ENCODE peak calls at places on chromosomes 11 and 22, in six cellular contexts. One of them, this sample, is unnamed.

GRCh38 chr11:69464621-69464960 is 16.9 kb upstream of the LINC01488 start:
- DNase-seq in HepG2: no peak
- DNase-seq in endothelial cell of umbilical vein: no peak
- DNase-seq in GM12878: no peak
- DNase-seq in K562: no peak
- DNase-seq in A549: no peak
- DNase-seq in this sample: no peak

GRCh38 chr11:33842236-33842915 is 49.5 kb downstream of the LMO2 start:
- DNase-seq in A549: no peak
- DNase-seq in K562: no peak
- DNase-seq in GM12878: no peak
- DNase-seq in endothelial cell of umbilical vein: no peak
- DNase-seq in HepG2: no peak
- DNase-seq in this sample: no peak

GRCh38 chr11:88231894-88232482 is 56.7 kb upstream of the RAB38 start:
- DNase-seq in endothelial cell of umbilical vein: peak; percentile 59
- DNase-seq in HepG2: peak; percentile 13
- DNase-seq in K562: no peak
- DNase-seq in GM12878: no peak
- DNase-seq in A549: peak; percentile 7
- DNase-seq in this sample: peak; percentile 41

GRCh38 chr11:12130180-12130980 is 20.0 kb downstream of the MICAL2 start:
- DNase-seq in HepG2: no peak
- DNase-seq in K562: no peak
- DNase-seq in A549: no peak
- DNase-seq in GM12878: no peak
- DNase-seq in endothelial cell of umbilical vein: no peak
- DNase-seq in this sample: no peak

GRCh38 chr11:121645596-121645995 is 192.8 kb upstream of the SORL1-AS1 start:
- DNase-seq in A549: no peak
- DNase-seq in HepG2: no peak
- DNase-seq in endothelial cell of umbilical vein: no peak
- DNase-seq in GM12878: no peak
- DNase-seq in K562: no peak
- DNase-seq in this sample: no peak

GRCh38 chr11:124081496-124081895 is 33.8 kb upstream of the VWA5A start:
- DNase-seq in GM12878: no peak
- DNase-seq in HepG2: no peak
- DNase-seq in endothelial cell of umbilical vein: no peak
- DNase-seq in K562: no peak
- DNase-seq in A549: no peak
- DNase-seq in this sample: no peak

GRCh38 chr11:19164230-19164855 is 37.4 kb downstream of the CSRP3 start:
- DNase-seq in A549: no peak
- DNase-seq in HepG2: no peak
- DNase-seq in endothelial cell of umbilical vein: no peak
- DNase-seq in GM12878: no peak
- DNase-seq in K562: no peak
- DNase-seq in this sample: no peak

GRCh38 chr11:132983289-132983688 is 549.0 kb downstream of the OPCML start:
- DNase-seq in GM12878: no peak
- DNase-seq in A549: no peak
- DNase-seq in K562: no peak
- DNase-seq in HepG2: no peak
- DNase-seq in endothelial cell of umbilical vein: no peak
- DNase-seq in this sample: no peak

GRCh38 chr11:6546735-6547134 is 49.7 kb downstream of the DNHD1 start:
- DNase-seq in endothelial cell of umbilical vein: no peak
- DNase-seq in A549: no peak
- DNase-seq in GM12878: no peak
- DNase-seq in HepG2: no peak
- DNase-seq in K562: no peak
- DNase-seq in this sample: no peak
- H3K4me3 ChIP-seq in endothelial cell of umbilical vein: no peak overlapping the region
- H3K4me3 ChIP-seq in A549: no peak overlapping the region
- H3K4me3 ChIP-seq in GM12878: no peak overlapping the region
- H3K4me3 ChIP-seq in HepG2: no peak overlapping the region
- H3K4me3 ChIP-seq in K562: no peak overlapping the region
- H3K4me3 ChIP-seq in this sample: no peak overlapping the region

GRCh38 chr22:49900441-49901230 is 17.6 kb downstream of the ALG12 start:
- DNase-seq in GM12878: no peak
- DNase-seq in HepG2: no peak
- DNase-seq in endothelial cell of umbilical vein: no peak
- DNase-seq in A549: no peak
- DNase-seq in K562: no peak
- DNase-seq in this sample: no peak
- TF ChIP-seq MYC in GM12878: no peak
- TF ChIP-seq MYC in HepG2: no peak
- TF ChIP-seq MYC in endothelial cell of umbilical vein: no peak
- TF ChIP-seq MYC in A549: no peak
- TF ChIP-seq MYC in K562: no peak
- TF ChIP-seq MYC in this sample: no peak

GRCh38 chr11:1832989-1833365 is 1.8 kb upstream of the SYT8 start:
- DNase-seq in K562: no peak
- DNase-seq in HepG2: no peak
- DNase-seq in endothelial cell of umbilical vein: no peak
- DNase-seq in A549: no peak
- DNase-seq in GM12878: no peak
- DNase-seq in this sample: peak; percentile 38
- H3K4me3 ChIP-seq in K562: no peak overlapping the region
- H3K4me3 ChIP-seq in HepG2: no peak overlapping the region
- H3K4me3 ChIP-seq in endothelial cell of umbilical vein: no peak overlapping the region
- H3K4me3 ChIP-seq in A549: no peak overlapping the region
- H3K4me3 ChIP-seq in GM12878: no peak overlapping the region
- H3K4me3 ChIP-seq in this sample: no peak overlapping the region

DNA sequence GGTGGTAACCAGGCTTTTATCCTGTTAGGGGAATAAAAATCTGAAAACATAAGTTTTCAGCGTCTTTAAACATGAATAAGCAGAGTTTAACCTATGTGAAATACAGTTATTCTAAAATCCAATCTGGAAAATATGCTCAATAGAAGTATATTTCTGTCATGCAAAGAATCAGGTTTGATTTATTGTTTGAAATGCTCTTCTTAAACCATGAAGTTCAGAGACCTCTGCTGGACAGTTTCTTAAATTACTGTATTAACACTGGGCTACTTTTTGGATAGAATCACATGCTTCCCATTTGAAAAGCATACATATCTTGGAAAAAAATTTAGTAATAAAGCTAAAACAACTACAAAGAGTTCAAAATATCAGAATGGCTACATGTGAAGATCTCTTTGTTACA is 25.4 kb downstream of the APIP start:
- DNase-seq in endothelial cell of umbilical vein: peak; percentile 58
- DNase-seq in GM12878: no peak
- DNase-seq in K562: no peak
- DNase-seq in HepG2: peak; percentile 59
- DNase-seq in A549: peak; percentile 68
- DNase-seq in this sample: peak; percentile 35
- TF ChIP-seq MYC in endothelial cell of umbilical vein: no peak
- TF ChIP-seq MYC in GM12878: no peak
- TF ChIP-seq MYC in K562: no peak
- TF ChIP-seq MYC in HepG2: no peak
- TF ChIP-seq MYC in A549: no peak
- TF ChIP-seq MYC in this sample: no peak

GRCh38 chr11:58784995-58785394 is 53.3 kb upstream of the GLYAT start:
- DNase-seq in endothelial cell of umbilical vein: no peak
- DNase-seq in K562: no peak
- DNase-seq in HepG2: no peak
- DNase-seq in A549: no peak
- DNase-seq in GM12878: no peak
- DNase-seq in this sample: no peak
- H3K4me3 ChIP-seq in endothelial cell of umbilical vein: no peak overlapping the region
- H3K4me3 ChIP-seq in K562: no peak overlapping the region
- H3K4me3 ChIP-seq in HepG2: no peak overlapping the region
- H3K4me3 ChIP-seq in A549: no peak overlapping the region
- H3K4me3 ChIP-seq in GM12878: no peak overlapping the region
- H3K4me3 ChIP-seq in this sample: no peak overlapping the region

DNA sequence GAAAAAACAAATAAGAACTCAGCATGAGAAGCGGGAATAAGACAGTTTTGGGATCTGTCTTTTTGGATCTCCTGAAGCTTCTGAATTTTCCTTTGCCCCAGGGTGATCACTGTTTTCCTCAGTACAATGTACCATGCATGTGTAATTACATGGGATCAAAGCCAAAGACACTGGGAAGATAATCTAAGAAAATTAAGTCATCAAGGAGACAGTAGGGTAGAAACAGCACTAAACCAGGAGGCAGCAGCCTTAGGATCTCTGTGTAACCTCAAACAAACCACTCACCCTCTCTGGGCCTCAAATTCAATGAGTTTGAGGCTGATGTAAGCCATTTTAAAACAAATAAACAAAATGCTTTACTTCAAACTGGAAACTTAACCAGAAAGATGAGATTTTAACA is 77.1 kb downstream of the RAB30 start:
- DNase-seq in HepG2: no peak
- DNase-seq in K562: no peak
- DNase-seq in endothelial cell of umbilical vein: no peak
- DNase-seq in GM12878: no peak
- DNase-seq in A549: no peak
- DNase-seq in this sample: no peak
- TF ChIP-seq MYC in HepG2: no peak
- TF ChIP-seq MYC in K562: no peak
- TF ChIP-seq MYC in endothelial cell of umbilical vein: no peak
- TF ChIP-seq MYC in GM12878: no peak
- TF ChIP-seq MYC in A549: no peak
- TF ChIP-seq MYC in this sample: no peak

GRCh38 chr22:29907753-29908515 is 25.0 kb downstream of the MTMR3 start:
- DNase-seq in A549: peak; percentile 86
- DNase-seq in GM12878: no peak
- DNase-seq in K562: peak; percentile 59
- DNase-seq in endothelial cell of umbilical vein: peak; percentile 97
- DNase-seq in HepG2: peak; percentile 75
- DNase-seq in this sample: peak; percentile 69
- H3K4me3 ChIP-seq in A549: peak overlapping the region; percentile 22
- H3K4me3 ChIP-seq in GM12878: no peak overlapping the region
- H3K4me3 ChIP-seq in K562: peak overlapping the region; percentile 1
- H3K4me3 ChIP-seq in endothelial cell of umbilical vein: no peak overlapping the region
- H3K4me3 ChIP-seq in HepG2: no peak overlapping the region
- H3K4me3 ChIP-seq in this sample: no peak overlapping the region

DNA sequence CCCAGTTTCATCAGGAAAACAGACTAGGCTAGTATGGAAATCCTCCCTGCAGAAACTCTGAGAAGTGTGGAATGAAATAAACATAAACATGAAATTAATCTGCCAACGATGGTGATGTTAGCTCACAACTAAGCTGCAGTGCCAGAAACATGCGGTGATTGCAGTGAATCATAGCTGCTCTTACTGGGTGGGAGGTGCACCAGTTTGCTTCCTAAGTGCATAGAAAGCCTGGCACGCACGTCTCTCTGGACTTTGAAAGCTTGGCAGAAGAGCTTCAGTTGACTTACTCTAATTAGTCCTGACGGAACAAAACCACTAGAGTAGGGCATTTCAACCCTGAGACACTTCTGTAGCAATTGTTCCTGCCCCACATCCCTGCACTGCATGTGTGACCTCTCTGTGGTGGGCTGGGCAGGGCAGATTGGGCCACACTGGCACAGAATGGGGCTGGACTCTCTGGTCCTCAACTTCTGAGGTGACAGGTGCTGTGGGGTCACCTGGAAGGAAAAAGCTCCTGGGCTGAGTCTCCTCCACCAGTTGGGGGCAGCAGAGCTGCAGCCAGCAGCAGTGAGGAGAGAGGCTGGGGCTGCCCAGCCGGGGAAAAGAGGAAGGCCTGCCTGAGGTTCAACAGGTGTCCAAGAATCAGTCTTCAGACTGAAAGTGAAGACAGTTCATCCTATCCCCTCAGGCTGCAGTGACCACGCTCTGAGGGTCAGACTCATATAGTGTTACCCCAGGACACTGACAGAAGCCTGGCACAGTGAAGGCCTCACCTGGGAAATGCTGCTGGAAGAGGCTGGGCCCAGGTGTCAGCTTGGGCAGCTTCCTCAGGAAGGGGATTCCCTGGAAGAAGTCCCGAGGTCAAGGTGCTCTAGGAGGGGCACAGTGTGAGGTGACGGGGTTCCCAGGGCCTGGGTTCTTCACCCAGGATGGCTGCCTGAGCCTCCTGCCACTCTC is 40.5 kb downstream of the GGTLC2 start:
- DNase-seq in GM12878: no peak
- DNase-seq in endothelial cell of umbilical vein: no peak
- DNase-seq in K562: peak; percentile 78
- DNase-seq in HepG2: no peak
- DNase-seq in A549: peak; percentile 30
- DNase-seq in this sample: peak; percentile 48
- TF ChIP-seq MYC in GM12878: no peak
- TF ChIP-seq MYC in endothelial cell of umbilical vein: no peak
- TF ChIP-seq MYC in K562: no peak
- TF ChIP-seq MYC in HepG2: no peak
- TF ChIP-seq MYC in A549: no peak
- TF ChIP-seq MYC in this sample: no peak

GRCh38 chr11:59578369-59578768 is 37.2 kb downstream of the OSBP start:
- DNase-seq in A549: no peak
- DNase-seq in endothelial cell of umbilical vein: no peak
- DNase-seq in HepG2: no peak
- DNase-seq in GM12878: no peak
- DNase-seq in K562: no peak
- DNase-seq in this sample: no peak
- H3K4me3 ChIP-seq in A549: no peak overlapping the region
- H3K4me3 ChIP-seq in endothelial cell of umbilical vein: no peak overlapping the region
- H3K4me3 ChIP-seq in HepG2: no peak overlapping the region
- H3K4me3 ChIP-seq in GM12878: no peak overlapping the region
- H3K4me3 ChIP-seq in K562: no peak overlapping the region
- H3K4me3 ChIP-seq in this sample: no peak overlapping the region

DNA sequence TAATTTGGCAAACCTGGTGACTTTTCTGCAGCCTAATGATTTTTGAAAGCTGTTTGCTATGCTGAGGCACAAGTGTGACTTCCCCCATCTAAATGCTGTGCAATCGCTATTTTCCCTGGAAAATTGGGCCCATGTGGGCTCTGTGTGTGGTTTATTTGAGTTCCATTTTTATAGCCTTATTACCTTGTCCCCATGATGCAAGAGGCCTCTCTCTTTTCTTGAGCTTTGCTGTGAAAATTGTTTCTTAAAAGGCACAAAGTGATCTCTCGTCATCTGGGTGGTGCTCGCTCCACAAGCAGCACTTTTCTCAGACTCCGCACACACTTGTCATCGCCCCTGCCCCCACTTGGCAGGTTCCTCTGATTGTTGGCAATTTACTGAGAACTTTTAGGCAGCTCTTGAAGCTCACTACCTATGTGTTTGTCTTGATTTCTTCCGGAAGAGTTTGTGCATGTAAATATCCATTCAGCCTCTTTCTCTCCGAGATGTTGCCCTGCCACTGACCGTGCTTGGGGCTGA is 24.9 kb downstream of the BMAL1 start:
- DNase-seq in K562: no peak
- DNase-seq in GM12878: no peak
- DNase-seq in A549: no peak
- DNase-seq in endothelial cell of umbilical vein: no peak
- DNase-seq in HepG2: no peak
- DNase-seq in this sample: no peak
- TF ChIP-seq MYC in K562: no peak
- TF ChIP-seq MYC in GM12878: no peak
- TF ChIP-seq MYC in A549: no peak
- TF ChIP-seq MYC in endothelial cell of umbilical vein: no peak
- TF ChIP-seq MYC in HepG2: no peak
- TF ChIP-seq MYC in this sample: no peak

This sample was measured in NB4.